ENCODE peak calls at places on chromosomes 4 and X, in eight cellular contexts. One of them, this sample, is unnamed.

GRCh38 chrX:68634649-68635227 is 12.7 kb upstream of the STARD8 start:
- DNase-seq in activated CD4-positive, CD25-positive, alpha-beta regulatory T cell treated with anti-CD3 and anti-CD28 coated beads, Interleukin-2, amount 50 U/mL, for 72 hours: no peak
- DNase-seq in cardiac fibroblast: no peak
- DNase-seq in GM13976: no peak
- DNase-seq in left colon: no peak
- DNase-seq in prostate gland: no peak
- DNase-seq in A673: no peak
- DNase-seq in NT2/D1: no peak
- DNase-seq in this sample: no peak

GRCh38 chr4:175412161-175412560 is 399.9 kb downstream of the GPM6A start:
- DNase-seq in activated CD4-positive, CD25-positive, alpha-beta regulatory T cell treated with anti-CD3 and anti-CD28 coated beads, Interleukin-2, amount 50 U/mL, for 72 hours: no peak
- DNase-seq in cardiac fibroblast: no peak
- DNase-seq in GM13976: no peak
- DNase-seq in left colon: no peak
- DNase-seq in prostate gland: no peak
- DNase-seq in A673: no peak
- DNase-seq in NT2/D1: no peak
- DNase-seq in this sample: no peak

GRCh38 chr4:139951051-139951450 is 202.9 kb downstream of the MAML3 start:
- DNase-seq in activated CD4-positive, CD25-positive, alpha-beta regulatory T cell treated with anti-CD3 and anti-CD28 coated beads, Interleukin-2, amount 50 U/mL, for 72 hours: no peak
- DNase-seq in cardiac fibroblast: peak; percentile 24
- DNase-seq in GM13976: no peak
- DNase-seq in left colon: no peak
- DNase-seq in prostate gland: no peak
- DNase-seq in A673: no peak
- DNase-seq in NT2/D1: no peak
- DNase-seq in this sample: peak; percentile 17

GRCh38 chrX:40735318-40736169 is at the start of gene MED14:
- DNase-seq in activated CD4-positive, CD25-positive, alpha-beta regulatory T cell treated with anti-CD3 and anti-CD28 coated beads, Interleukin-2, amount 50 U/mL, for 72 hours: peak; percentile 95
- DNase-seq in cardiac fibroblast: peak; percentile 89
- DNase-seq in GM13976: peak; percentile 85
- DNase-seq in left colon: peak; percentile 89
- DNase-seq in prostate gland: peak; percentile 84
- DNase-seq in A673: peak; percentile 93
- DNase-seq in NT2/D1: peak; percentile 81
- DNase-seq in this sample: peak; percentile 85

GRCh38 chr4:10582059-10582686 is 102.4 kb downstream of the CLNK start:
- DNase-seq in activated CD4-positive, CD25-positive, alpha-beta regulatory T cell treated with anti-CD3 and anti-CD28 coated beads, Interleukin-2, amount 50 U/mL, for 72 hours: no peak
- DNase-seq in cardiac fibroblast: peak; percentile 73
- DNase-seq in GM13976: peak; percentile 27
- DNase-seq in left colon: no peak
- DNase-seq in prostate gland: peak; percentile 48
- DNase-seq in A673: peak; percentile 14
- DNase-seq in NT2/D1: peak; percentile 18
- DNase-seq in this sample: peak; percentile 76

GRCh38 chrX:19373034-19373891 is 29.5 kb downstream of the PDHA1 start:
- DNase-seq in activated CD4-positive, CD25-positive, alpha-beta regulatory T cell treated with anti-CD3 and anti-CD28 coated beads, Interleukin-2, amount 50 U/mL, for 72 hours: no peak
- DNase-seq in cardiac fibroblast: no peak
- DNase-seq in GM13976: no peak
- DNase-seq in left colon: no peak
- DNase-seq in prostate gland: no peak
- DNase-seq in A673: no peak
- DNase-seq in NT2/D1: no peak
- DNase-seq in this sample: no peak

GRCh38 chrX:124194209-124194608 is 138.3 kb upstream of the TEX13D start:
- DNase-seq in activated CD4-positive, CD25-positive, alpha-beta regulatory T cell treated with anti-CD3 and anti-CD28 coated beads, Interleukin-2, amount 50 U/mL, for 72 hours: no peak
- DNase-seq in cardiac fibroblast: peak; percentile 7
- DNase-seq in GM13976: no peak
- DNase-seq in left colon: peak; percentile 23
- DNase-seq in prostate gland: no peak
- DNase-seq in A673: no peak
- DNase-seq in NT2/D1: no peak
- DNase-seq in this sample: no peak

GRCh38 chr4:59920414-59920813 is 1279.7 kb upstream of the ADGRL3 start:
- DNase-seq in activated CD4-positive, CD25-positive, alpha-beta regulatory T cell treated with anti-CD3 and anti-CD28 coated beads, Interleukin-2, amount 50 U/mL, for 72 hours: no peak
- DNase-seq in cardiac fibroblast: no peak
- DNase-seq in GM13976: no peak
- DNase-seq in left colon: no peak
- DNase-seq in prostate gland: no peak
- DNase-seq in A673: no peak
- DNase-seq in NT2/D1: no peak
- DNase-seq in this sample: no peak

GRCh38 chrX:111830561-111830960 is 45.4 kb upstream of the TRPC5OS start:
- DNase-seq in activated CD4-positive, CD25-positive, alpha-beta regulatory T cell treated with anti-CD3 and anti-CD28 coated beads, Interleukin-2, amount 50 U/mL, for 72 hours: no peak
- DNase-seq in cardiac fibroblast: no peak
- DNase-seq in GM13976: no peak
- DNase-seq in left colon: no peak
- DNase-seq in prostate gland: no peak
- DNase-seq in A673: no peak
- DNase-seq in NT2/D1: no peak
- DNase-seq in this sample: no peak

GRCh38 chr4:111952708-111953107 is 192.5 kb upstream of the FAM241A start:
- DNase-seq in activated CD4-positive, CD25-positive, alpha-beta regulatory T cell treated with anti-CD3 and anti-CD28 coated beads, Interleukin-2, amount 50 U/mL, for 72 hours: no peak
- DNase-seq in cardiac fibroblast: no peak
- DNase-seq in GM13976: no peak
- DNase-seq in left colon: no peak
- DNase-seq in prostate gland: no peak
- DNase-seq in A673: no peak
- DNase-seq in NT2/D1: no peak
- DNase-seq in this sample: no peak

GRCh38 chr4:2269206-2269531 is 7.3 kb upstream of the MXD4 start:
- DNase-seq in activated CD4-positive, CD25-positive, alpha-beta regulatory T cell treated with anti-CD3 and anti-CD28 coated beads, Interleukin-2, amount 50 U/mL, for 72 hours: no peak
- DNase-seq in cardiac fibroblast: no peak
- DNase-seq in GM13976: no peak
- DNase-seq in left colon: no peak
- DNase-seq in prostate gland: no peak
- DNase-seq in A673: no peak
- DNase-seq in NT2/D1: no peak
- DNase-seq in this sample: no peak

GRCh38 chrX:20739038-20739745 is 472.5 kb upstream of the RPS6KA3 start:
- DNase-seq in activated CD4-positive, CD25-positive, alpha-beta regulatory T cell treated with anti-CD3 and anti-CD28 coated beads, Interleukin-2, amount 50 U/mL, for 72 hours: no peak
- DNase-seq in cardiac fibroblast: no peak
- DNase-seq in GM13976: no peak
- DNase-seq in left colon: no peak
- DNase-seq in prostate gland: no peak
- DNase-seq in A673: no peak
- DNase-seq in NT2/D1: no peak
- DNase-seq in this sample: no peak

GRCh38 chr4:3290889-3291321 is 1.9 kb upstream of the RGS12 start:
- DNase-seq in activated CD4-positive, CD25-positive, alpha-beta regulatory T cell treated with anti-CD3 and anti-CD28 coated beads, Interleukin-2, amount 50 U/mL, for 72 hours: no peak
- DNase-seq in cardiac fibroblast: no peak
- DNase-seq in GM13976: peak; percentile 28
- DNase-seq in left colon: no peak
- DNase-seq in prostate gland: no peak
- DNase-seq in A673: no peak
- DNase-seq in NT2/D1: no peak
- DNase-seq in this sample: no peak

GRCh38 chr4:78673258-78673817 is 102.8 kb upstream of the BMP2K start:
- DNase-seq in activated CD4-positive, CD25-positive, alpha-beta regulatory T cell treated with anti-CD3 and anti-CD28 coated beads, Interleukin-2, amount 50 U/mL, for 72 hours: no peak
- DNase-seq in cardiac fibroblast: no peak
- DNase-seq in GM13976: no peak
- DNase-seq in left colon: no peak
- DNase-seq in prostate gland: no peak
- DNase-seq in A673: no peak
- DNase-seq in NT2/D1: no peak
- DNase-seq in this sample: no peak

GRCh38 chr4:158788608-158789007 is 19.8 kb downstream of the FNIP2 start:
- DNase-seq in activated CD4-positive, CD25-positive, alpha-beta regulatory T cell treated with anti-CD3 and anti-CD28 coated beads, Interleukin-2, amount 50 U/mL, for 72 hours: no peak
- DNase-seq in cardiac fibroblast: no peak
- DNase-seq in GM13976: no peak
- DNase-seq in left colon: no peak
- DNase-seq in prostate gland: no peak
- DNase-seq in A673: no peak
- DNase-seq in NT2/D1: no peak
- DNase-seq in this sample: no peak

GRCh38 chr4:106062452-106062875 is 167.2 kb downstream of the NPNT start:
- DNase-seq in activated CD4-positive, CD25-positive, alpha-beta regulatory T cell treated with anti-CD3 and anti-CD28 coated beads, Interleukin-2, amount 50 U/mL, for 72 hours: no peak
- DNase-seq in cardiac fibroblast: peak; percentile 78
- DNase-seq in GM13976: no peak
- DNase-seq in left colon: no peak
- DNase-seq in prostate gland: no peak
- DNase-seq in A673: peak; percentile 62
- DNase-seq in NT2/D1: no peak
- DNase-seq in this sample: no peak

GRCh38 chrX:150772150-150772970 is 79.2 kb downstream of the MTMR1 start:
- DNase-seq in activated CD4-positive, CD25-positive, alpha-beta regulatory T cell treated with anti-CD3 and anti-CD28 coated beads, Interleukin-2, amount 50 U/mL, for 72 hours: peak; percentile 83
- DNase-seq in cardiac fibroblast: peak; percentile 72
- DNase-seq in GM13976: peak; percentile 84
- DNase-seq in left colon: peak; percentile 58
- DNase-seq in prostate gland: peak; percentile 57
- DNase-seq in A673: peak; percentile 70
- DNase-seq in NT2/D1: peak; percentile 43
- DNase-seq in this sample: peak; percentile 77

GRCh38 chr4:40563401-40563800 is 66.3 kb downstream of the RBM47 start:
- DNase-seq in activated CD4-positive, CD25-positive, alpha-beta regulatory T cell treated with anti-CD3 and anti-CD28 coated beads, Interleukin-2, amount 50 U/mL, for 72 hours: no peak
- DNase-seq in cardiac fibroblast: no peak
- DNase-seq in GM13976: no peak
- DNase-seq in left colon: no peak
- DNase-seq in prostate gland: no peak
- DNase-seq in A673: no peak
- DNase-seq in NT2/D1: no peak
- DNase-seq in this sample: no peak

GRCh38 chr4:14125375-14126129 is 498.0 kb upstream of the BOD1L1 start:
- DNase-seq in activated CD4-positive, CD25-positive, alpha-beta regulatory T cell treated with anti-CD3 and anti-CD28 coated beads, Interleukin-2, amount 50 U/mL, for 72 hours: no peak
- DNase-seq in cardiac fibroblast: no peak
- DNase-seq in GM13976: peak; percentile 10
- DNase-seq in left colon: no peak
- DNase-seq in prostate gland: no peak
- DNase-seq in A673: no peak
- DNase-seq in NT2/D1: no peak
- DNase-seq in this sample: no peak

GRCh38 chr4:38154681-38155588 is 194.7 kb downstream of the PTTG2 start:
- DNase-seq in activated CD4-positive, CD25-positive, alpha-beta regulatory T cell treated with anti-CD3 and anti-CD28 coated beads, Interleukin-2, amount 50 U/mL, for 72 hours: no peak
- DNase-seq in cardiac fibroblast: no peak
- DNase-seq in GM13976: peak; percentile 29
- DNase-seq in left colon: peak; percentile 87
- DNase-seq in prostate gland: peak; percentile 73
- DNase-seq in A673: no peak
- DNase-seq in NT2/D1: no peak
- DNase-seq in this sample: no peak

GRCh38 chr4:186500721-186501304 is 54.6 kb downstream of the MTNR1A start:
- DNase-seq in activated CD4-positive, CD25-positive, alpha-beta regulatory T cell treated with anti-CD3 and anti-CD28 coated beads, Interleukin-2, amount 50 U/mL, for 72 hours: no peak
- DNase-seq in cardiac fibroblast: peak; percentile 3
- DNase-seq in GM13976: no peak
- DNase-seq in left colon: no peak
- DNase-seq in prostate gland: no peak
- DNase-seq in A673: peak; percentile 94
- DNase-seq in NT2/D1: no peak
- DNase-seq in this sample: peak; percentile 14

GRCh38 chr4:105145059-105145912 is 1.4 kb upstream of the TET2 start:
- DNase-seq in activated CD4-positive, CD25-positive, alpha-beta regulatory T cell treated with anti-CD3 and anti-CD28 coated beads, Interleukin-2, amount 50 U/mL, for 72 hours: no peak
- DNase-seq in cardiac fibroblast: no peak
- DNase-seq in GM13976: peak; percentile 52
- DNase-seq in left colon: no peak
- DNase-seq in prostate gland: no peak
- DNase-seq in A673: peak; percentile 24
- DNase-seq in NT2/D1: no peak
- DNase-seq in this sample: no peak

This sample was measured in SK-MEL-5.